ENCODE peak calls at places on chromosomes 3 and 15, in seven cellular contexts. J is effector memory CD8-positive, alpha-beta T cell; P is NCI-H1092; E is NCI-H345; C is T-helper 9 cell; L is CD8-positive, alpha-beta memory T cell; N is GM23248. K is an unnamed sample.

GRCh38 chr15:27679621-27680521 is 419.2 kb downstream of the OCA2 start:
- DNase-seq in P (peak), L (no peak), C (no peak), N (peak), E (peak), J (no peak), K (no peak)

GRCh38 chr3:124714218-124714853 is 15.9 kb upstream of the UMPS start:
- DNase-seq in E (no peak), J (no peak), C (no peak), N (peak), L (no peak), P (no peak), K (no peak)

GRCh38 chr15:70956596-70956995 is 64.0 kb downstream of the LRRC49 start:
- DNase-seq in E (no peak), J (no peak), P (no peak), C (no peak), L (no peak), N (no peak), K (no peak)

GRCh38 chr15:78626611-78627010 is 5.8 kb upstream of the CHRNA3 start:
- DNase-seq in N (no peak), J (no peak), P (no peak), C (no peak), L (no peak), E (no peak), K (no peak)

GRCh38 chr3:8576841-8577553 is 67.6 kb downstream of the SSUH2 start:
- DNase-seq in E (no peak), C (no peak), N (peak), P (no peak), L (no peak), J (no peak), K (no peak)

GRCh38 chr3:142853270-142854163 is 35.4 kb downstream of the PCOLCE2 start:
- DNase-seq in P (no peak), N (peak), L (no peak), C (no peak), J (no peak), E (no peak), K (peak)

GRCh38 chr15:95076381-95076780 is 845.0 kb downstream of the MCTP2 start:
- DNase-seq in P (no peak), E (no peak), L (no peak), N (no peak), C (no peak), J (no peak), K (no peak)

GRCh38 chr15:73571346-73571745 is 61.8 kb downstream of the NPTN start:
- DNase-seq in E (peak), P (peak), J (no peak), N (no peak), C (no peak), L (no peak), K (no peak)

GRCh38 chr15:85168642-85169173 is 187.1 kb downstream of the PDE8A start:
- DNase-seq in P (peak), C (peak), N (peak), L (peak), J (peak), E (peak), K (peak)

GRCh38 chr3:32276279-32276841 is 37.9 kb downstream of the CMTM8 start:
- DNase-seq in E (no peak), P (no peak), C (no peak), N (no peak), L (no peak), J (no peak), K (no peak)

GRCh38 chr3:172181936-172182708 is 142.7 kb downstream of the FNDC3B start:
- DNase-seq in E (no peak), P (no peak), J (no peak), L (no peak), N (peak), C (no peak), K (no peak)

GRCh38 chr3:126571078-126571477 is 12.3 kb upstream of the C3orf22 start:
- DNase-seq in E (no peak), L (no peak), P (no peak), J (no peak), C (no peak), N (no peak), K (no peak)

GRCh38 chr3:113231391-113231790 is 20.0 kb downstream of the BOC start:
- DNase-seq in C (no peak), E (no peak), J (no peak), P (no peak), L (no peak), N (peak), K (no peak)

GRCh38 chr3:63193647-63194046 is 84.5 kb upstream of the SYNPR start:
- DNase-seq in J (no peak), N (peak), C (no peak), L (no peak), E (peak), P (peak), K (peak)

GRCh38 chr3:115899050-115899449 is 275.7 kb downstream of the GAP43 start:
- DNase-seq in L (no peak), N (no peak), C (no peak), P (no peak), E (no peak), J (no peak), K (no peak)

GRCh38 chr15:79283252-79284048 is 928 bp downstream of the ANKRD34C start:
- DNase-seq in E (no peak), C (peak), J (no peak), P (no peak), N (peak), L (no peak), K (peak)

GRCh38 chr3:110859340-110859739 is 212.3 kb upstream of the NECTIN3 start:
- DNase-seq in J (no peak), N (no peak), E (no peak), L (no peak), P (no peak), C (no peak), K (no peak)

GRCh38 chr15:74173545-74174215 is at the start of gene ISLR:
- DNase-seq in L (no peak), J (no peak), C (no peak), N (peak), E (no peak), P (no peak), K (peak)

GRCh38 chr15:70329179-70329578 is 231.5 kb upstream of the TLE3 start:
- DNase-seq in N (no peak), P (no peak), L (no peak), J (no peak), C (no peak), E (no peak), K (no peak)

GRCh38 chr3:144754076-144754783 is 782.6 kb downstream of the DIPK2A start:
- DNase-seq in N (no peak), C (no peak), P (no peak), L (no peak), J (no peak), E (no peak), K (no peak)

GRCh38 chr15:43483306-43484128 is 9.4 kb downstream of the TP53BP1 start:
- DNase-seq in E (no peak), P (no peak), J (no peak), L (no peak), N (peak), C (no peak), K (peak)

GRCh38 chr15:52031542-52031941 is 12.5 kb downstream of the MAPK6 start:
- DNase-seq in L (no peak), J (no peak), C (no peak), E (no peak), P (no peak), N (peak), K (no peak)

GRCh38 chr15:42736178-42736792 is 643 bp downstream of the CDAN1 start:
- DNase-seq in J (no peak), E (no peak), L (no peak), N (peak), P (no peak), C (no peak), K (peak)

GRCh38 chr3:38283810-38284775 is 2.0 kb downstream of the SLC22A14 start:
- DNase-seq in C (no peak), L (no peak), E (no peak), P (no peak), J (no peak), N (peak), K (no peak)

GRCh38 chr3:74562528-74563190 is 51.8 kb downstream of the CNTN3 start:
- DNase-seq in P (no peak), L (no peak), E (no peak), C (no peak), N (no peak), J (no peak), K (no peak)

GRCh38 chr15:70251246-70251990 is 153.7 kb upstream of the TLE3 start:
- DNase-seq in N (no peak), E (no peak), L (no peak), J (no peak), C (no peak), P (no peak), K (no peak)

GRCh38 chr3:43497405-43497804 is 124.4 kb downstream of the ANO10 start:
- DNase-seq in P (no peak), J (no peak), E (no peak), N (peak), C (no peak), L (no peak), K (no peak)

GRCh38 chr3:56125358-56126005 is 342.8 kb downstream of the ERC2 start:
- DNase-seq in E (no peak), C (no peak), P (no peak), N (peak), L (no peak), J (no peak), K (peak)

GRCh38 chr3:19885468-19885867 is 48.5 kb downstream of the EFHB start:
- DNase-seq in L (no peak), J (peak), E (no peak), C (no peak), N (peak), P (no peak), K (peak)

GRCh38 chr15:90266061-90266431 is 574 bp downstream of the NGRN start:
- DNase-seq in J (no peak), L (peak), P (peak), C (peak), N (peak), E (peak), K (no peak)

GRCh38 chr3:58683001-58683845 is 16.6 kb upstream of the FAM3D start:
- DNase-seq in N (peak), C (no peak), J (no peak), L (no peak), P (no peak), E (peak), K (peak)

GRCh38 chr3:15781637-15782402 is 16.0 kb downstream of the ANKRD28 start:
- DNase-seq in E (no peak), L (no peak), C (no peak), N (peak), P (no peak), J (no peak), K (no peak)